ENCODE peak calls at places on chromosomes 5 and 9, in four cellular contexts. S is K562, D is GM12891, M is GM12878. J is an unnamed sample.

GRCh38 chr9:78235296-78235770 is 542 bp upstream of the CEP78 start:
- DNase-seq in S (no peak), M (no peak), D (no peak), J (no peak)

GRCh38 chr5:61229416-61229815 is 67.1 kb upstream of the SMIM15 start:
- DNase-seq in S (peak; percentile 3), D (no peak), M (no peak), J (no peak)

GRCh38 chr9:1267141-1267570 is 217.0 kb downstream of the DMRT2 start:
- DNase-seq in D (no peak), S (no peak), M (peak; percentile 55), J (no peak)

GRCh38 chr5:15326471-15326870 is 173.5 kb upstream of the FBXL7 start:
- DNase-seq in D (no peak), S (no peak), M (no peak), J (no peak)

GRCh38 chr9:98686961-98687855 is 21.5 kb downstream of the GABBR2 start:
- DNase-seq in D (no peak), M (no peak), S (no peak), J (no peak)

GRCh38 chr5:170312666-170313065 is 15.1 kb upstream of the LCP2 start:
- DNase-seq in M (no peak), S (peak; percentile 64), D (no peak), J (peak; percentile 90)

GRCh38 chr5:151406322-151406947 is 41.0 kb upstream of the SLC36A1 start:
- DNase-seq in D (no peak), M (no peak), S (peak; percentile 58), J (peak; percentile 23)

GRCh38 chr9:123438821-123439220 is 82.8 kb downstream of the CRB2 start:
- DNase-seq in M (no peak), S (no peak), D (no peak), J (no peak)

GRCh38 chr9:76911971-76912370 is 6.1 kb upstream of the PRUNE2 start:
- DNase-seq in S (no peak), M (no peak), D (no peak), J (no peak)

GRCh38 chr5:14503681-14504331 is 77.8 kb upstream of the OTULINL start:
- DNase-seq in M (no peak), S (no peak), D (no peak), J (no peak)

GRCh38 chr9:79639354-79639753 is 67.6 kb downstream of the TLE4 start:
- DNase-seq in S (no peak), D (no peak), M (no peak), J (no peak)

GRCh38 chr5:114325552-114325951 is 36.3 kb upstream of the KCNN2 start:
- DNase-seq in D (no peak), M (no peak), S (no peak), J (no peak)

GRCh38 chr9:127778280-127779135 is at the start of gene SH2D3C:
- DNase-seq in S (peak; percentile 37), D (no peak), M (no peak), J (peak; percentile 73)

GRCh38 chr5:150323092-150323491 is 20.4 kb upstream of the ARSI start:
- DNase-seq in S (no peak), M (no peak), D (no peak), J (no peak)

GRCh38 chr9:123658792-123659191 is 271.1 kb downstream of the DENND1A start:
- DNase-seq in S (no peak), M (no peak), D (no peak), J (no peak)

GRCh38 chr5:60636001-60636400 is 64.0 kb downstream of the DEPDC1B start:
- DNase-seq in M (no peak), D (no peak), S (no peak), J (no peak)

GRCh38 chr5:158458086-158458485 is 599.1 kb upstream of the CLINT1 start:
- DNase-seq in M (no peak), S (no peak), D (no peak), J (no peak)

GRCh38 chr5:176882566-176882900 is 16.6 kb downstream of the HK3 start:
- DNase-seq in M (no peak), S (no peak), D (no peak), J (no peak)

GRCh38 chr9:79512251-79512650 is 59.5 kb upstream of the TLE4 start:
- DNase-seq in D (no peak), S (no peak), M (no peak), J (no peak)

GRCh38 chr9:95494416-95495371 is 22.1 kb downstream of the PTCH1 start:
- DNase-seq in S (peak; percentile 26), M (peak; percentile 88), D (peak; percentile 59), J (no peak)

GRCh38 chr5:172898513-172899369 is 60.5 kb upstream of the RPL26L1 start:
- DNase-seq in S (no peak), D (no peak), M (no peak), J (no peak)

GRCh38 chr5:10707198-10708187 is 53.5 kb downstream of the DAP start:
- DNase-seq in M (no peak), S (no peak), D (no peak), J (no peak)

GRCh38 chr5:96384353-96384752 is 48.7 kb downstream of the PCSK1 start:
- DNase-seq in S (no peak), M (no peak), D (no peak), J (no peak)

GRCh38 chr5:553874-554273 is 29.6 kb upstream of the SLC9A3 start:
- DNase-seq in S (no peak), M (no peak), D (no peak), J (no peak)

GRCh38 chr9:33799928-33800689 is 4.7 kb downstream of the PRSS3 start:
- DNase-seq in S (no peak), M (no peak), D (no peak), J (no peak)

GRCh38 chr9:121613009-121613766 is 38.2 kb upstream of the DAB2IP start:
- DNase-seq in S (no peak), D (no peak), M (no peak), J (no peak)

GRCh38 chr9:22210262-22210661 is 201.2 kb upstream of the CDKN2B start:
- DNase-seq in S (no peak), D (no peak), M (no peak), J (no peak)

GRCh38 chr5:90528704-90529233 is 615 bp downstream of the LYSMD3 start:
- DNase-seq in D (peak; percentile 2), M (no peak), S (peak; percentile 58), J (peak; percentile 1)

GRCh38 chr5:160303690-160304089 is 8.7 kb downstream of the CCNJL start:
- DNase-seq in M (no peak), D (no peak), S (no peak), J (no peak)
- TF ChIP-seq SPI1 in M (no peak), D (no peak), S (no peak), J (no peak)

DNA sequence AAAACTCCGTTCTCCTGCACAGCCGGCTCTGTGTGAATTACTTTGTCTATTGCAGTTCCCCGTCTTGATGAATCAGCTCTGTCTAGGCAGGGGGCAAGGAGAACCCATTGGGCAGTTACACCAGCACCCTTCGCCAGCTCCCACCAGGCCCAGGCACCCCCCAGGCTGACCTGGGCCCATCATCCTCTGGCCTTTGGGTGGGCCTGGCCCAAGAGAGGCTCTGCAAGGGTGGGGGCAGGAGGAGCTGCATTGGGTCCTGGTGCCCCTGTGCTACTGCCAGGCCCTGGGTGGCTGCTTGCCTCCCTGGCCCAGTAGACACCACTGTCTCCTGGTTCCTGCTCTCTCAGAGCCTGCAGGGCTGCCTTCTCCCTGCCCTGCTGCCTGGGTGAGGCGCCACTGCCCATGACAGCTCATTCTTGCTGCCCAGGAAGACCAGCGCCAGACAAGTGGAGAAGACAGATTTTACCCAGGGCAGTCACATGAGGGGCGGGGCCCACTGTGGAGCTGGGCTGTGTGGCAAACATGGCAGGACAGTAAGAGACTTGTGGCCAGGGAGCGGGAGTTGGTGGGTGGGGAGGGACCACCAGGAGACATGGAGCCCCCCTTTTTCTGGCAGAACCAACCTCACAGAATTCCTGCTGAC is 67.3 kb downstream of the MRPL36 start:
- DNase-seq in S (no peak), D (peak; percentile 1), M (no peak), J (no peak)
- TF ChIP-seq SPI1 in S (no peak), D (no peak), M (no peak), J (no peak)

DNA sequence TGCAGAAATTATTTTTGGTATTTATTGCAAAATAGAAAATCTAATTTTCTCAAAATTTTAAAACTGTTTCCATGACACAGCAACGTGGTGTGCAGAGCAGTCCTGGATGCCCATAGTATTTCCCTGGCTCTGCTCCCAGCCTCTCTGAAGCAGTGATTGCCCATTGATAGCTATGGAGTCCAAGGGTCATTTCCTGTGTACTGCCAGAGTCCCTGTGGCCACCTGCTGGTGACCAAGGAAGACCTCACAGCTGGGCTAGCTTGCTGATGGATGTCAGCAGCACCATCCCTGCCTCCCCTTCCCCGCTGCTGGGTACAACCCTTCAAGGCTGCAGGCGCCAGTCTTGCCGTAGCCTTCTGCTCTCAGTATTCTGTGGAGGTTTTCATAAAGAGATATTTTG is 184.1 kb downstream of the DIRAS2 start:
- DNase-seq in S (peak; percentile 4), M (no peak), D (no peak), J (no peak)
- TF ChIP-seq SPI1 in S (no peak), M (no peak), D (no peak), J (no peak)

DNA sequence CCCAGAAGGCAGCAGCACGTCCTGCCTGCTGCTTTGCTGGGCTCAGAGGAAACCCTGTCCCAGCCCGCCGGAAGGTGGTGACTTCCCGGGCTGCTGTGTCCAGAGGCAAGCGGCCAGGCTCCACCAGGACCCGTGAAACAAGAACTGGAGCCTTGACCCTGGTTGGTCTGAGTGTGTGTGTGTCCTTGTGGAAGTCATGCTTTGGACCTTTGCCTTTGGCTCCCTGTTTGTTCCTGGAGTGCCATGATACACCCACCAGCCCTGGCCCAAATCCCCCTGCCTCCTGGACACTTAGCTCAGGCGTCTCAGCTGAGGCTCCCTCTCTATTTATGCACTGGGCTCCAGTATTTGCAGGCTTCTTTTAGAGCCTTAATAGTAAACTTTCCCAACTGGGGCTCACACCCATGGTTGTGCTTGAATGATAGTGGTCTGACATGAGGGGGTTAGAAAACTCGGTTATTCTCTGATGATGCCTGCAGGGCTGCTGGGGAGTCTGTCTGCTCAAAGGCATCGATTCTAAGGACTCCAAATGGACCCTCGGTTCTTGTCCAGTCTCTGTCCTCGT is 72.2 kb downstream of the C9orf50 start:
- DNase-seq in M (no peak), S (no peak), D (no peak), J (no peak)
- TF ChIP-seq SPI1 in M (no peak), S (no peak), D (no peak), J (no peak)